ENCODE peak calls at places on chromosomes 3 and 15, in four cellular contexts. O is mucosa of gallbladder, T is lower leg skin, C is foreskin fibroblast. G is an unnamed sample.
A peak's percentile ranks its signal among the peaks of the same experiment; 100 is the strongest.

GRCh38 chr15:78438595-78439285 is 724 bp downstream of the IREB2 start:
- DNase-seq in O (no peak), T (no peak), C (peak; percentile 38), G (peak; percentile 29)

GRCh38 chr3:105177558-105177957 is 189.2 kb upstream of the ALCAM start:
- DNase-seq in O (no peak), T (no peak), C (peak; percentile 57), G (no peak)

GRCh38 chr3:46019707-46020106 is 7.6 kb downstream of the XCR1 start:
- DNase-seq in O (no peak), T (no peak), C (peak; percentile 28), G (no peak)

GRCh38 chr3:8777978-8778267 is 8.5 kb upstream of the OXTR start:
- DNase-seq in O (no peak), T (no peak), C (no peak), G (no peak)

GRCh38 chr15:64216722-64217428 is 54.1 kb upstream of the PPIB start:
- DNase-seq in O (no peak), T (no peak), C (peak; percentile 19), G (no peak)

GRCh38 chr3:31432897-31433678 is 99.6 kb upstream of the STT3B start:
- DNase-seq in O (no peak), T (no peak), C (no peak), G (no peak)

GRCh38 chr15:60682615-60683014 is 203.7 kb upstream of the ICE2 start:
- DNase-seq in O (peak; percentile 62), T (no peak), C (peak; percentile 24), G (no peak)

GRCh38 chr3:45182915-45183881 is 37.0 kb upstream of the CDCP1 start:
- DNase-seq in O (peak; percentile 64), T (no peak), C (peak; percentile 72), G (no peak)

GRCh38 chr15:37081985-37082384 is 18.4 kb downstream of the MEIS2 start:
- DNase-seq in O (no peak), T (no peak), C (no peak), G (no peak)

GRCh38 chr3:68060186-68060585 is 405.8 kb upstream of the SUCLG2 start:
- DNase-seq in O (no peak), T (no peak), C (no peak), G (no peak)